ENCODE peak calls at places on chromosome 17, in six cellular contexts. B is D341Med; G is T-helper 1 cell; C is uterus; E is activated CD4-positive, alpha-beta T cell treated with anti-CD3 and anti-CD28 coated beads, Interleukin-2, amount 50 U/mL, for 4 hours; F is activated CD8-positive, alpha-beta T cell treated with anti-CD3 and anti-CD28 coated beads for 36 hours. Q is an unnamed sample.

GRCh38 chr17:76150712-76151622 is 9.9 kb upstream of the FOXJ1 start:
- DNase-seq in B (no peak), G (no peak), C (no peak), E (no peak), F (no peak), Q (no peak)

GRCh38 chr17:73474370-73474988 is 162.7 kb upstream of the CDC42EP4 start:
- DNase-seq in B (no peak), G (no peak), C (peak), E (no peak), F (peak), Q (no peak)

GRCh38 chr17:56596741-56597494 is 3.4 kb downstream of the NOG start:
- DNase-seq in B (peak), G (no peak), C (no peak), E (no peak), F (peak), Q (no peak)

GRCh38 chr17:75843577-75844529 is at the start of gene UNC13D:
- DNase-seq in B (no peak), G (peak), C (no peak), E (peak), F (peak), Q (no peak)

GRCh38 chr17:7914771-7915610 is 1.1 kb downstream of the RNF227 start:
- DNase-seq in B (no peak), G (no peak), C (peak), E (no peak), F (no peak), Q (peak)

GRCh38 chr17:76485569-76485968 is 15.7 kb downstream of the RHBDF2 start:
- DNase-seq in B (no peak), G (no peak), C (no peak), E (no peak), F (no peak), Q (no peak)

GRCh38 chr17:34827008-34827407 is 134.3 kb downstream of the CCT6B start:
- DNase-seq in B (no peak), G (no peak), C (no peak), E (no peak), F (no peak), Q (no peak)

GRCh38 chr17:1752425-1752941 is 9.4 kb upstream of the SERPINF1 start:
- DNase-seq in B (no peak), G (no peak), C (no peak), E (no peak), F (peak), Q (no peak)

Q was measured in NCI-H1105.